ENCODE peak calls at places on chromosomes 3 and 15, in seven cellular contexts. W is H9, L is mesendoderm, T is neuronal stem cell, N is IMR-90, S is H1, A is trophoblast cell. H is an unnamed sample.

GRCh38 chr15:33116218-33116617 is 78.3 kb downstream of the FMN1 start:
- DNase-seq in W (no peak), L (no peak), T (no peak), N (no peak), S (no peak), A (no peak), H (no peak)

GRCh38 chr3:171415070-171415469 is 45.1 kb downstream of the TNIK start:
- DNase-seq in W (no peak), L (no peak), T (no peak), N (peak), S (no peak), A (peak), H (peak)

GRCh38 chr3:17581421-17582080 is 160.9 kb downstream of the TBC1D5 start:
- DNase-seq in W (no peak), L (no peak), T (no peak), N (peak), S (no peak), A (peak), H (no peak)

GRCh38 chr3:18751514-18751913 is 326.4 kb upstream of the SATB1 start:
- DNase-seq in W (no peak), L (no peak), T (no peak), N (no peak), S (no peak), A (no peak), H (no peak)

GRCh38 chr15:78930577-78931388 is 14.1 kb downstream of the CTSH start:
- DNase-seq in W (no peak), L (no peak), T (no peak), N (peak), S (no peak), A (no peak), H (peak)

GRCh38 chr3:126543457-126544090 is 15.2 kb downstream of the C3orf22 start:
- DNase-seq in W (no peak), L (no peak), T (no peak), N (no peak), S (no peak), A (no peak), H (no peak)

GRCh38 chr15:56715220-56715619 is 18.1 kb downstream of the ZNF280D start:
- DNase-seq in W (no peak), L (no peak), T (no peak), N (peak), S (no peak), A (no peak), H (peak)

GRCh38 chr3:196144383-196145105 is 62.7 kb upstream of the TFRC start:
- DNase-seq in W (no peak), L (no peak), T (no peak), N (peak), S (no peak), A (peak), H (peak)

GRCh38 chr3:77296527-77296926 is 256.6 kb downstream of the ROBO2 start:
- DNase-seq in W (no peak), L (peak), T (no peak), N (peak), S (no peak), A (peak), H (peak)

GRCh38 chr3:49341996-49342395 is 2.1 kb upstream of the USP4 start:
- DNase-seq in W (no peak), L (no peak), T (no peak), N (no peak), S (no peak), A (no peak), H (no peak)

GRCh38 chr3:38564631-38565338 is 68.6 kb downstream of the EXOG start:
- DNase-seq in W (peak), L (no peak), T (no peak), N (no peak), S (no peak), A (no peak), H (no peak)

GRCh38 chr3:179720196-179720595 is 67.4 kb downstream of the USP13 start:
- DNase-seq in W (no peak), L (no peak), T (no peak), N (no peak), S (no peak), A (no peak), H (no peak)

GRCh38 chr3:46852329-46852720 is 10.9 kb downstream of the MYL3 start:
- DNase-seq in W (no peak), L (no peak), T (no peak), N (no peak), S (peak), A (no peak), H (no peak)

GRCh38 chr3:53495518-53496501 is 1.4 kb downstream of the CACNA1D start:
- DNase-seq in W (peak), L (no peak), T (no peak), N (no peak), S (peak), A (no peak), H (no peak)

GRCh38 chr3:139935071-139935865 is at the start of gene CLSTN2:
- DNase-seq in W (peak), L (peak), T (peak), N (no peak), S (no peak), A (peak), H (peak)

GRCh38 chr3:4261411-4261810 is 41.8 kb upstream of the SETMAR start:
- DNase-seq in W (no peak), L (no peak), T (no peak), N (no peak), S (no peak), A (no peak), H (no peak)

GRCh38 chr3:132907293-132907692 is 130.9 kb upstream of the TMEM108 start:
- DNase-seq in W (no peak), L (no peak), T (no peak), N (no peak), S (no peak), A (no peak), H (no peak)

GRCh38 chr15:77867266-77868047 is 210.1 kb downstream of the TBC1D2B start:
- DNase-seq in W (peak), L (no peak), T (no peak), N (no peak), S (no peak), A (no peak), H (no peak)
- H2BK5ac ChIP-seq in W (no peak), L (no peak), T (no peak), N (no peak), S (no peak), A (no peak), H (no peak)

DNA sequence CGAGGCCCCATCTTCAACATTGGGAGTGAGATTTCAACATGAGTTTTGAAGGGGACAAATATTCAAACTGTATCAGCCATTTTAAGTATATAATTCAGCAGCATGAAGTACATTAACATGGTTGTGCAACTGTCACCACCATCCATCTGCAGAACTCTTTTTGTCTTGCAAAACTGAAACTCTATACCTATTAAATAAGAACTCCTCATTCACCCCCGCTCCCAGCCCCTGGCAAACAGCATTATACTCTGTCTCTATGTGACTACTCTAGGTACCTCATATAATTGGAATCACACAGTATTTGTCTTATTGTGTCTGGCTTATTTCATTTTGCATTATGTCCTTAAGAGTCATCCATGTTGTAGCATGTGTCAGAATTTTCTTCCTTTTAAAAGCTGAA is 110.1 kb downstream of the MAP2K5 start:
- DNase-seq in W (no peak), L (no peak), T (no peak), N (no peak), S (no peak), A (no peak), H (no peak)
- H2BK120ac ChIP-seq in W (no peak), L (no peak), T (no peak), N (no peak), S (no peak), A (no peak), H (no peak)

GRCh38 chr15:53490341-53490740 is 269.1 kb downstream of the WDR72 start:
- DNase-seq in W (no peak), L (no peak), T (no peak), N (no peak), S (no peak), A (no peak), H (no peak)
- H2BK5ac ChIP-seq in W (no peak), L (no peak), T (no peak), N (no peak), S (no peak), A (no peak), H (no peak)

DNA sequence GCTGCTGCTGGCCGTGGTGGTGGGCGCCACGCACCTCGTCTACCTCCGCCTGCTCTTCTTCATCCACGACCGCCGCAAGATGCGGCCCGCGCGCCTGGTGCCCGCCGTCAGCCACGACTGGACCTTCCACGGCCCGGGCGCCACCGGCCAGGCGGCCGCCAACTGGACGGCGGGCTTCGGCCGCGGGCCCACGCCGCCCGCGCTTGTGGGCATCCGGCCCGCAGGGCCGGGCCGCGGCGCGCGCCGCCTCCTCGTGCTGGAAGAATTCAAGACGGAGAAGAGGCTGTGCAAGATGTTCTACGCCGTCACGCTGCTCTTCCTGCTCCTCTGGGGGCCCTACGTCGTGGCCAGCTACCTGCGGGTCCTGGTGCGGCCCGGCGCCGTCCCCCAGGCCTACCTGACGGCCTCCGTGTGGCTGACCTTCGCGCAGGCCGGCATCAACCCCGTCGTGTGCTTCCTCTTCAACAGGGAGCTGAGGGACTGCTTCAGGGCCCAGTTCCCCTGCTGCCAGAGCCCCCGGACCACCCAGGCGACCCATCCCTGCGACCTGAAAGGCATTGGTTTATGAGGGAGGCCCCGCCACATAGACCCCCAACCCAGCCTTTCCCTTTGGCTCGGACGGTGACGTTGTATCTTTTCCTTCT is 1.1 kb downstream of the GPR27 start:
- DNase-seq in W (peak), L (peak), T (no peak), N (no peak), S (peak), A (no peak), H (no peak)
- H2BK120ac ChIP-seq in W (no peak), L (no peak), T (no peak), N (no peak), S (no peak), A (no peak), H (no peak)

DNA sequence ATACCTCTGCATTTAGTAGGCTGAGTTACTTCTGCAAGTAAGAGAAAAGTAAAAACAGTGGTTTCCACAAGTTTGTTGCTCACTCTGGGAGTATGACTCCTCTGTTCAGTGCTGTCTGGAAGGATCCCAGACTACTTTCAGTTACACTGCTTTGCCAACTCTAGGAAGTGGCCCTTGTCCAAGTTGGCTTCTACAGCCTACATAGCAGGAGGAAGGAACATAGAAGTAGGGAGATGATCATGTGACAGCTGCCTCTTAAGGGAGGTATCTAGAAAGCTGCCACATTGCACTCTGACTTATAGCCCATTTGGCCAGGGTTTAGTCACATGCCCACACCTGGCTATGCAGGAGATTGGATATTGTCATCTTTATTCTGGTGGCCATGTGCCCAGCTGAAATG is 298.1 kb downstream of the NSUN3 start:
- DNase-seq in W (no peak), L (no peak), T (no peak), N (no peak), S (no peak), A (no peak), H (no peak)
- H2BK5ac ChIP-seq in W (no peak), L (no peak), T (no peak), N (no peak), S (no peak), A (no peak), H (no peak)

GRCh38 chr3:173216063-173216462 is 75.0 kb upstream of the SPATA16 start:
- DNase-seq in W (no peak), L (no peak), T (no peak), N (no peak), S (no peak), A (no peak), H (no peak)
- H2BK120ac ChIP-seq in W (no peak), L (no peak), T (no peak), N (no peak), S (no peak), A (no peak), H (no peak)

GRCh38 chr3:108401836-108402235 is 105.5 kb downstream of the HHLA2 start:
- DNase-seq in W (no peak), L (no peak), T (no peak), N (no peak), S (no peak), A (no peak), H (no peak)

GRCh38 chr3:108406063-108406660 is 104.2 kb downstream of the MYH15 start:
- DNase-seq in W (no peak), L (no peak), T (no peak), N (peak), S (no peak), A (peak), H (peak)

GRCh38 chr3:108404409-108404808 is 106.0 kb downstream of the MYH15 start:
- DNase-seq in W (no peak), L (peak), T (no peak), N (peak), S (no peak), A (no peak), H (peak)

GRCh38 chr3:108403198-108403597 is 106.8 kb downstream of the HHLA2 start:
- DNase-seq in W (no peak), L (no peak), T (no peak), N (no peak), S (no peak), A (no peak), H (no peak)

DNA sequence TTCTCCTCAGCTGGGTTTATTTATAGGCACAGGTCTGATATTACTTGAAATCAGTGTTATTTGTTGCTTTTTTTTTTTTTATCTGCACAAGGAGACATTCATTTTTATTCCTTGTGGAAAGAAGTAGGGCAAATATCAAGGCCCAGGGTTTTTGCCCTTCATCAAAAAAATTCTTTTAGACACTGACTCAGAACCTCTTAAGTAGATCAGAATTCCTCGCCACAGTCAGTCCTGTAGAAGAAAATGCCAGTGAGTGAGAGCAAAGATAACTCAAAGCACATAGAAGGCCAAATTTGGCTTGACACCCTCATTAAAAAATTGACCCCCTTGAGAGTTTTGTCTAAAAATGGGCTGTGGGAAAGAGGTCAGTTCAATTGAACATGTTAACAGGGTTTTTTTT is 106.5 kb downstream of the MYH15 start:
- DNase-seq in W (no peak), L (no peak), T (no peak), N (peak), S (no peak), A (no peak), H (peak)
- H2BK5ac ChIP-seq in W (no peak), L (no peak), T (no peak), N (no peak), S (no peak), A (no peak), H (no peak)

DNA sequence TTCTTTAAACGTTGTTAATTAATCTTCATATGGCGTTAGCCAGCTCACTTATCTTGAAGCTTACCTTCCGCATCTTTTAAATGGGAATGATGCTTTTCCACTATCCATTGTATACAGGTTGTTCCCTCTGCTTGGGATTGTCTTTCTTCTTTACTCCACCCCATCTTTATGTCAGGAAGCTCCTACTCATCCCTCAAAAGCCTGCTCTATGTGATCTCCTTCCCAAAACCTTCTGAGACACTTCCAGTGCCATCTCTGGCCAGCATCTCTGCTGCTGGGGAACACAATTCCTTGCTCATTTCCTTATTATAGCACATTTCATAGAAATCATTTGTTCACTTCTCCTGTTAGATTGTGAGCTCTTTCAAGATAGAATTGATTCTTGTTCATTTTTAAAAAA is 4.3 kb downstream of the RASA2 start:
- DNase-seq in W (no peak), L (no peak), T (no peak), N (no peak), S (no peak), A (no peak), H (no peak)
- H2BK120ac ChIP-seq in W (no peak), L (no peak), T (no peak), N (no peak), S (no peak), A (no peak), H (no peak)

H was measured in mesenchymal stem cell.